ENCODE peak calls at places on chromosomes 11 and 22, in five cellular contexts. N is suprapubic skin, Y is H1, P is HCT116, U is stomach. J is an unnamed sample.
A peak's percentile ranks its signal among the peaks of the same experiment; 100 is the strongest.

GRCh38 chr11:112025682-112026081 is 474 bp downstream of the DLAT start:
- DNase-seq in N (no peak), Y (no peak), P (no peak), U (no peak), J (no peak)

GRCh38 chr11:103091024-103091423 is 936 bp downstream of the DCUN1D5 start:
- DNase-seq in N (no peak), Y (no peak), P (no peak), U (no peak), J (no peak)

GRCh38 chr11:69151811-69152210 is 3.9 kb upstream of the SMIM38 start:
- DNase-seq in N (no peak), Y (no peak), P (no peak), U (no peak), J (no peak)

GRCh38 chr11:74577624-74578396 is 14.6 kb upstream of the POLD3 start:
- DNase-seq in N (no peak), Y (no peak), P (no peak), U (no peak), J (no peak)

GRCh38 chr11:70761094-70761905 is 363.0 kb downstream of the CTTN start:
- DNase-seq in N (no peak), Y (no peak), P (no peak), U (no peak), J (no peak)

GRCh38 chr11:32450372-32450771 is 15.0 kb upstream of the WT1 start:
- DNase-seq in N (no peak), Y (no peak), P (no peak), U (peak; percentile 5), J (no peak)

GRCh38 chr11:6864436-6864835 is 1.6 kb downstream of the OR10A2 start:
- DNase-seq in N (no peak), Y (no peak), P (no peak), U (no peak), J (no peak)

GRCh38 chr11:57321388-57321995 is 3.3 kb downstream of the TNKS1BP1 start:
- DNase-seq in N (no peak), Y (no peak), P (no peak), U (peak; percentile 51), J (no peak)

GRCh38 chr11:75625970-75626691 is 42.7 kb downstream of the MAP6 start:
- DNase-seq in N (no peak), Y (no peak), P (no peak), U (no peak), J (no peak)

GRCh38 chr11:65894034-65894591 is 3.6 kb downstream of the CCDC85B start:
- DNase-seq in N (peak; percentile 79), Y (no peak), P (no peak), U (no peak), J (no peak)

GRCh38 chr11:17412488-17413180 is 24.2 kb upstream of the KCNJ11 start:
- DNase-seq in N (no peak), Y (no peak), P (no peak), U (no peak), J (no peak)

GRCh38 chr11:21132146-21132720 is 462.8 kb downstream of the NELL1 start:
- DNase-seq in N (no peak), Y (no peak), P (no peak), U (no peak), J (no peak)

GRCh38 chr11:20327377-20327776 is 36.1 kb upstream of the HTATIP2 start:
- DNase-seq in N (no peak), Y (no peak), P (no peak), U (no peak), J (no peak)

GRCh38 chr22:17742528-17742902 is 31.8 kb downstream of the BID start:
- DNase-seq in N (no peak), Y (peak; percentile 80), P (peak; percentile 59), U (peak; percentile 62), J (no peak)

GRCh38 chr11:23932485-23932898 is 564.4 kb upstream of the LUZP2 start:
- DNase-seq in N (no peak), Y (no peak), P (no peak), U (no peak), J (no peak)

GRCh38 chr11:574632-575323 is 1.5 kb upstream of the PHRF1 start:
- DNase-seq in N (no peak), Y (no peak), P (no peak), U (no peak), J (no peak)

GRCh38 chr11:125313271-125314222 is 149.0 kb downstream of the PKNOX2 start:
- DNase-seq in N (no peak), Y (no peak), P (no peak), U (no peak), J (no peak)

GRCh38 chr11:80155412-80156017 is 714.7 kb upstream of the TENM4 start:
- DNase-seq in N (no peak), Y (no peak), P (no peak), U (no peak), J (no peak)

GRCh38 chr11:70250876-70251275 is 19.6 kb upstream of the PPFIA1 start:
- DNase-seq in N (no peak), Y (no peak), P (no peak), U (no peak), J (no peak)

GRCh38 chr11:74493816-74494630 is 499 bp upstream of the LIPT2 start:
- DNase-seq in N (no peak), Y (no peak), P (peak; percentile 22), U (no peak), J (no peak)

GRCh38 chr11:12221136-12221535 is 110.7 kb downstream of the MICAL2 start:
- DNase-seq in N (no peak), Y (no peak), P (no peak), U (no peak), J (no peak)

GRCh38 chr11:100849009-100849913 is 162.2 kb downstream of the ARHGAP42 start:
- DNase-seq in N (no peak), Y (no peak), P (no peak), U (no peak), J (no peak)

GRCh38 chr11:26187639-26188038 is 144.3 kb upstream of the ANO3 start:
- DNase-seq in N (no peak), Y (no peak), P (no peak), U (no peak), J (no peak)

GRCh38 chr22:31284241-31284745 is 8.0 kb downstream of the PIK3IP1 start:
- DNase-seq in N (no peak), Y (no peak), P (no peak), U (no peak), J (no peak)

GRCh38 chr11:47768090-47768620 is 1.0 kb upstream of the FNBP4 start:
- DNase-seq in N (peak; percentile 84), Y (no peak), P (no peak), U (peak; percentile 49), J (peak; percentile 61)

GRCh38 chr11:100851129-100851528 is 164.0 kb downstream of the ARHGAP42 start:
- DNase-seq in N (no peak), Y (no peak), P (peak; percentile 41), U (no peak), J (no peak)

GRCh38 chr22:19504900-19505734 is 19.1 kb downstream of the CLDN5 start:
- DNase-seq in N (no peak), Y (no peak), P (no peak), U (no peak), J (no peak)

GRCh38 chr11:20042717-20043392 is 117.4 kb downstream of the DBX1 start:
- DNase-seq in N (no peak), Y (no peak), P (no peak), U (no peak), J (no peak)

GRCh38 chr22:29998627-29999026 is 81.6 kb upstream of the HORMAD2 start:
- DNase-seq in N (no peak), Y (no peak), P (no peak), U (no peak), J (no peak)

GRCh38 chr11:8722156-8722555 is 39.6 kb downstream of the RPL27A start:
- DNase-seq in N (no peak), Y (no peak), P (no peak), U (no peak), J (no peak)

GRCh38 chr11:72586591-72587090 is 87.6 kb downstream of the PDE2A start:
- DNase-seq in N (no peak), Y (no peak), P (no peak), U (no peak), J (no peak)
- TF ChIP-seq POLR2AphosphoS5 in N (no peak), Y (no peak), P (no peak), U (no peak), J (no peak)

DNA sequence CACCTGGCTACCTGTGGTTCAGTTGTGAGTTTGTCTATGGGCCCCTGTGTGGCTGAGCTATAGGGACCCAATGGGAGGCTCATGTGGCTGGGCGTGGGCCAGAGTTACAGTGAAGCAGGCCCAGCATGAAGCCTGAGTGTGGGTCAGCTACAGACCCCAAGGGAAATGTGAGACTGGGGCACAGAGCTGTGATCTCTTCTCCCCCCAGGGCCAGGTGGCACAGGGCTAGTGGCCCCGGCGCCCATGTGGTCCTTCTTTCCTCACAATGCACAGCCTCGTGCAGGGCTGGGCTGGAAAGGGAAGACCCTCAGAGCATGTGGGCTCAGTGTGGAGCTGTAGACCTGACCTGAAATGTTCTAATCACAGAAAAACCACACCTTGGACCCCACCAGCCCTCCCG is 71.6 kb upstream of the NECTIN1 start:
- DNase-seq in N (no peak), Y (no peak), P (no peak), U (no peak), J (no peak)
- TF ChIP-seq POLR2A in N (no peak), Y (no peak), P (no peak), U (no peak), J (no peak)

GRCh38 chr22:42699953-42700352 is 20.7 kb downstream of the A4GALT start:
- DNase-seq in N (no peak), Y (no peak), P (no peak), U (no peak), J (no peak)
- H3K4me1 ChIP-seq in N (peaks cover 55% of the 10 kb centered on the region), Y (peaks cover 17% of the 10 kb centered on the region), P (peaks cover 37% of the 10 kb centered on the region), U (peaks cover 30% of the 10 kb centered on the region), J (no peaks in the 10 kb centered on the region)

GRCh38 chr11:44753965-44754645 is 27.3 kb downstream of the TSPAN18 start:
- DNase-seq in N (peak; percentile 69), Y (no peak), P (no peak), U (no peak), J (no peak)
- TF ChIP-seq POLR2AphosphoS5 in N (no peak), Y (no peak), P (no peak), U (no peak), J (no peak)

DNA sequence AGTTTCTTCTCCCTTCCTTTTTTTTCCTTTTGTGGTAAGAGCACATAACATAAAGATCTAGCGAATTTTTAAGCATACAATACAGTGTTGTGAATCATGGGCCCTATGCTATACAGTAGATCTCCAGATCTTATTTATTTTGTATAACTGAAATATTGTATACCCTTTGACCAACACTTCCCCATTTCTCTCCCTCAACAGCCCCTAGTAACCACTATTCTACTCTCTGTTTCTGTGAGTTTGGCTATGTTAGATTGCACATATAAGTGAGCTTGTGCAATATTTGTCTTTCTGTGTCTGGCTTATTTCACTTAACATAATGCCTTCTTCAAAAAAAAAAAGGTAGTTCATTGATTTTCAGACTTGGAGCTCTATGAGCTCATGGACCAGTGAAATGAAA is 180.5 kb downstream of the C11orf91 start:
- DNase-seq in N (no peak), Y (no peak), P (no peak), U (no peak), J (no peak)
- TF ChIP-seq POLR2A in N (no peak), Y (no peak), P (no peak), U (no peak), J (no peak)